ENCODE peak calls at places on chromosomes 6 and 20, in nine cellular contexts. L is effector memory CD4-positive, alpha-beta T cell; H is keratinocyte; I is upper lobe of right lung; K is neuronal stem cell; F is right lobe of liver; R is GM23248; W is ovary; A is astrocyte. J is an unnamed sample.

GRCh38 chr6:144294016-144294415 is 8.9 kb downstream of the UTRN start:
- DNase-seq in I (no peak), F (no peak), H (peak; percentile 44), L (no peak), R (peak; percentile 87), A (peak; percentile 92), K (no peak), W (no peak), J (no peak)

GRCh38 chr6:106870069-106870468 is 104.5 kb downstream of the CD24 start:
- DNase-seq in L (no peak), I (no peak), R (peak; percentile 83), H (peak; percentile 84), K (no peak), W (no peak), F (no peak), A (peak; percentile 97), J (no peak)

GRCh38 chr20:20358801-20359200 is 9.1 kb upstream of the INSM1 start:
- DNase-seq in I (no peak), W (no peak), H (no peak), L (no peak), R (no peak), A (no peak), K (no peak), F (no peak), J (no peak)

GRCh38 chr20:41004561-41005360 is 23.9 kb upstream of the TOP1 start:
- DNase-seq in R (peak; percentile 52), W (no peak), F (no peak), A (peak; percentile 22), I (peak; percentile 22), K (no peak), H (peak; percentile 48), L (no peak), J (no peak)

GRCh38 chr6:7646394-7646793 is 56.4 kb downstream of the SNRNP48 start:
- DNase-seq in R (peak; percentile 70), H (peak; percentile 9), K (no peak), A (no peak), W (no peak), I (no peak), L (no peak), F (no peak), J (no peak)

GRCh38 chr6:55643868-55644267 is 64.9 kb upstream of the HMGCLL1 start:
- DNase-seq in F (no peak), I (no peak), K (no peak), R (peak; percentile 31), H (no peak), W (no peak), A (peak; percentile 22), L (no peak), J (no peak)

GRCh38 chr6:45445749-45446454 is 68.2 kb upstream of the SUPT3H start:
- DNase-seq in R (peak; percentile 98), L (peak; percentile 25), I (peak; percentile 73), F (peak; percentile 52), W (no peak), K (peak; percentile 5), A (peak; percentile 98), H (peak; percentile 91), J (no peak)

GRCh38 chr20:37266940-37267683 is 5.5 kb upstream of the GHRH start:
- DNase-seq in K (no peak), L (no peak), R (no peak), H (no peak), F (no peak), A (no peak), I (no peak), W (no peak), J (no peak)

GRCh38 chr20:38226553-38226952 is 34.0 kb downstream of the KIAA1755 start:
- DNase-seq in K (no peak), A (no peak), R (no peak), L (no peak), H (no peak), F (no peak), W (peak; percentile 0), I (peak; percentile 1), J (no peak)

GRCh38 chr6:307065-307814 is 15.0 kb downstream of the DUSP22 start:
- DNase-seq in K (no peak), H (no peak), W (no peak), L (no peak), R (no peak), A (no peak), F (no peak), I (peak; percentile 66), J (no peak)

GRCh38 chr6:152701863-152702401 is 4.2 kb downstream of the MYCT1 start:
- DNase-seq in W (no peak), L (no peak), F (no peak), K (no peak), A (no peak), I (no peak), H (no peak), R (no peak), J (no peak)

GRCh38 chr6:112010328-112010727 is 43.6 kb upstream of the CCN6 start:
- DNase-seq in K (no peak), I (no peak), A (no peak), H (no peak), W (no peak), R (no peak), L (no peak), F (no peak), J (no peak)

GRCh38 chr6:150079604-150080003 is 10.7 kb upstream of the ULBP3 start:
- DNase-seq in H (no peak), R (no peak), K (no peak), W (no peak), L (peak; percentile 14), A (peak; percentile 34), F (no peak), I (no peak), J (no peak)

GRCh38 chr20:13267231-13267630 is 46.2 kb downstream of the ISM1 start:
- DNase-seq in I (peak; percentile 63), H (no peak), A (no peak), L (no peak), F (peak; percentile 74), K (no peak), R (no peak), W (no peak), J (no peak)

GRCh38 chr20:45105317-45105716 is 4.4 kb upstream of the KCNS1 start:
- DNase-seq in I (no peak), A (no peak), L (no peak), H (no peak), K (no peak), F (no peak), R (no peak), W (no peak), J (no peak)

GRCh38 chr6:17714177-17714576 is 7.5 kb upstream of the NUP153 start:
- DNase-seq in W (no peak), K (no peak), R (no peak), H (no peak), F (no peak), A (no peak), L (no peak), I (no peak), J (no peak)

GRCh38 chr6:26129656-26130055 is 42.4 kb downstream of the HFE start:
- DNase-seq in K (no peak), L (no peak), R (no peak), A (no peak), F (no peak), H (no peak), W (no peak), I (no peak), J (no peak)

GRCh38 chr20:47989957-47990356 is 204.7 kb upstream of the SULF2 start:
- DNase-seq in F (no peak), R (no peak), W (no peak), H (no peak), L (no peak), I (no peak), A (no peak), K (no peak), J (no peak)

GRCh38 chr6:100573169-100573568 is 108.4 kb upstream of the SIM1 start:
- DNase-seq in H (no peak), K (no peak), L (no peak), A (peak; percentile 36), F (no peak), W (no peak), R (peak; percentile 75), I (no peak), J (no peak)

GRCh38 chr6:117352466-117353081 is 73.2 kb downstream of the ROS1 start:
- DNase-seq in I (no peak), H (no peak), L (no peak), R (peak; percentile 43), W (no peak), A (peak; percentile 16), F (no peak), K (no peak), J (no peak)

GRCh38 chr6:133447924-133448323 is 206.8 kb downstream of the EYA4 start:
- DNase-seq in K (no peak), L (no peak), W (no peak), F (no peak), A (no peak), I (no peak), R (peak; percentile 65), H (no peak), J (no peak)

GRCh38 chr6:134784336-134784735 is 165.6 kb downstream of the ALDH8A1 start:
- DNase-seq in F (no peak), I (no peak), W (no peak), K (no peak), H (no peak), L (no peak), R (no peak), A (no peak), J (no peak)
- H3K27ac ChIP-seq in F (no peak overlapping the region), I (no peak overlapping the region), W (no peak overlapping the region), K (no peak overlapping the region), H (no peak overlapping the region), L (no peak overlapping the region), R (no peak overlapping the region), A (no peak overlapping the region), J (no peak overlapping the region)

GRCh38 chr20:62638055-62638570 is 4.2 kb upstream of the SLCO4A1 start:
- DNase-seq in W (no peak), H (no peak), L (no peak), K (no peak), I (no peak), F (no peak), R (no peak), A (no peak), J (no peak)
- H3K27me3 ChIP-seq in W (no peaks in the 10 kb centered on the region), H (peaks cover 46% of the 10 kb centered on the region), L (no peaks in the 10 kb centered on the region), K (peaks cover 3% of the 10 kb centered on the region), I (peaks cover 37% of the 10 kb centered on the region), F (peaks cover 9% of the 10 kb centered on the region), R (peaks cover 35% of the 10 kb centered on the region), A (peaks cover 41% of the 10 kb centered on the region), J (peaks cover 18% of the 10 kb centered on the region)

GRCh38 chr6:32558426-32559057 is 28.5 kb upstream of the HLA-DRB5 start:
- DNase-seq in F (no peak), A (no peak), H (no peak), I (no peak), R (no peak), W (no peak), L (no peak), K (no peak), J (no peak)
- H3K27ac ChIP-seq in F (no peak overlapping the region), A (no peak overlapping the region), H (no peak overlapping the region), I (no peak overlapping the region), R (no peak overlapping the region), W (no peak overlapping the region), L (no peak overlapping the region), K (no peak overlapping the region), J (no peak overlapping the region)

DNA sequence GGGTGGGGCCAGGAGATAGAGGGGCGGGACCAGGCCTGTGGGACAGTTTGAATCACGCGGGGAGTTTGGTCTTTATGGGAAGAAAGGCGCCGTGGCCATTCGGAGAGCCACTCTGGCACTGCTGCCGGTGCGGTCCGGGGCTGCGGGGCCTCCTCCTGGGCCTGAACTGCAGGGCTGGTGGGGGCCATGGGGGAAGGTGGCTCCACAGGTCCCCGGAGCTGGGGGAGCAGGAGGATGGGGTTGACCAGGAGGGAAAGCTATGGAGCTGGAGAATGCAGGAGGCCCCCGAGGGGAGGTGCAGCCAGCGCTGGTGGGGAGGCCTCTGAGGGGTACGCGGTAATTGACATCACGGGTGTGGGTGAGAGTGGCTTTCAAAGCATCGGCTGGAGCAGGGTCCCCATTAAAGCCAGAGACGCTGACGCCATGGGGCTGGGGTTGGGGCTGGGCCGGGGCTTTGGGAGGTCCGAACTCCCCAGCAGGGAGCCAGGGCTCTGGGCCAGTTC is 1.8 kb upstream of the BHLHE23 start:
- DNase-seq in F (no peak), W (no peak), R (no peak), H (no peak), A (no peak), K (no peak), L (no peak), I (no peak), J (no peak)
- H3K27me3 ChIP-seq in F (peaks cover 60% of the 10 kb centered on the region), W (peaks cover 6% of the 10 kb centered on the region), R (peaks cover 84% of the 10 kb centered on the region), H (peaks cover 85% of the 10 kb centered on the region), A (peaks cover 81% of the 10 kb centered on the region), K (peaks cover 49% of the 10 kb centered on the region), L (peaks cover 45% of the 10 kb centered on the region), I (peaks cover 95% of the 10 kb centered on the region), J (peaks cover 94% of the 10 kb centered on the region)